ENCODE peak calls at places on chromosomes 13 and 19, in four cellular contexts. P is colonic mucosa, T is NB4, M is astrocyte of the spinal cord. Z is an unnamed sample.

GRCh38 chr13:29903524-29903923 is 53.1 kb upstream of the UBL3 start:
- DNase-seq in T (no peak), P (peak; percentile 62), M (no peak), Z (no peak)

GRCh38 chr19:44003461-44004134 is 841 bp downstream of the ZNF230 start:
- DNase-seq in M (peak; percentile 4), T (peak; percentile 66), P (peak; percentile 24), Z (no peak)

GRCh38 chr19:2983351-2984195 is 6.2 kb downstream of the TLE6 start:
- DNase-seq in T (peak; percentile 88), M (peak; percentile 84), P (peak; percentile 36), Z (no peak)

GRCh38 chr13:90552702-90553101 is 794.8 kb upstream of the MIR17HG start:
- DNase-seq in P (no peak), M (no peak), T (no peak), Z (no peak)

GRCh38 chr19:23762884-23763711 is 4.4 kb upstream of the ZNF681 start:
- DNase-seq in T (peak; percentile 68), P (peak; percentile 96), M (peak; percentile 57), Z (peak; percentile 60)

GRCh38 chr13:50685491-50685890 is 158.0 kb downstream of the DLEU7 start:
- DNase-seq in P (peak; percentile 50), T (no peak), M (peak; percentile 61), Z (peak; percentile 58)

GRCh38 chr13:39496487-39496998 is 106.5 kb downstream of the LHFPL6 start:
- DNase-seq in M (no peak), P (no peak), T (no peak), Z (no peak)

GRCh38 chr13:33204130-33204927 is 81.2 kb downstream of the STARD13 start:
- DNase-seq in M (peak; percentile 91), T (no peak), P (no peak), Z (peak; percentile 83)

GRCh38 chr19:39403331-39404312 is 3.0 kb upstream of the ZFP36 start:
- DNase-seq in T (peak; percentile 84), M (peak; percentile 99), P (peak; percentile 97), Z (peak; percentile 98)

DNA sequence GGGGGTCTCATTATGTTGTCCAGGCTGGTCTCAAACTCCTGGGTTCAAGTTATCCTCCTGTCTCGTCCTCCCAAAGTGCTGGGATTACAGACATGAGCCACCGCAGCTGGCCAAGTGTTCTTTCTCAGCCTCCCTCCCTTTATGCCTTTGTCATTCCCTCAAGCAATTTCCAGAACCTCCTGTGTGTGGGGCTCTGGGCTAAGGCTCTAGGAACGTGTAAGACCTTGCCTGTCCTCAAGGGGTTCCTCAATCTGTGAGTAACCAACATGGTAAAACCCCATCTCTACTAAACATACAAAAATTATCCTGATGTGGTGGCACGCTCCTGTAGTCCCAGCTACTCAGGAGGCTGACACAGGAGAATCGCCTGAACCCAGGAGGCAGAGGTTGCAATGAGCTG is 15.5 kb upstream of the SPACA4 start:
- DNase-seq in M (no peak), P (no peak), T (peak; percentile 81), Z (no peak)
- TF ChIP-seq CTCF in M (no peak), P (no peak), T (peak; percentile 65), Z (peak; percentile 35)

DNA sequence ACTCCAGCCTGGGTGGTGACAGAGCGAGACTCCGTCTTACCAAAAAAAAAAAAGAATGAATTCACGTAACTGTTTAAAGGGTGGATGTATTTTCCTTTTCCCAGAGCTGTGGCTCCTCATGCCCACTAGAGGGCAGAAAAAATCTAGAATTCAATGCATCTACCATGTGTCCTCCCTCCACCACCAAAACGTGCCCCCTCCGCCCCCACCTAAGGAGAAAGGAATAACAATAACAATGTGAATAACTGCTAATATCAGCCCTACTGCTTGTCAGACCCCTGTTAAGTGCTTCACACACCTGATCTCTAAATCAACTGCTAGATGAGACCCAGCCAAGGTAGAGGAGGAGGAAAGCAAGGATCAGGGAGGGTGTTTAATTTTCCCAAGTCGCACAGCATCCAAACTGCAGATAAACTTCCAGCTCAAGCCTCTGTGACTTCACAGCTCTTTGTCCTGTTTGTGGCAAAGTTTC is 20.2 kb upstream of the PNMA8B start:
- DNase-seq in P (no peak), M (peak; percentile 31), T (peak; percentile 80), Z (peak; percentile 26)
- TF ChIP-seq CTCF in P (peak; percentile 67), M (peak; percentile 78), T (peak; percentile 91), Z (peak; percentile 80)

GRCh38 chr19:4114181-4114580 is 9.7 kb downstream of the MAP2K2 start:
- DNase-seq in M (no peak), T (no peak), P (no peak), Z (no peak)

GRCh38 chr19:4113398-4114088 is 10.4 kb downstream of the MAP2K2 start:
- DNase-seq in T (no peak), M (no peak), P (no peak), Z (no peak)

GRCh38 chr19:4112367-4112766 is 11.6 kb downstream of the MAP2K2 start:
- DNase-seq in T (no peak), M (no peak), P (no peak), Z (no peak)

GRCh38 chr19:4115818-4116385 is 8.0 kb downstream of the MAP2K2 start:
- DNase-seq in T (no peak), M (no peak), P (no peak), Z (no peak)

DNA sequence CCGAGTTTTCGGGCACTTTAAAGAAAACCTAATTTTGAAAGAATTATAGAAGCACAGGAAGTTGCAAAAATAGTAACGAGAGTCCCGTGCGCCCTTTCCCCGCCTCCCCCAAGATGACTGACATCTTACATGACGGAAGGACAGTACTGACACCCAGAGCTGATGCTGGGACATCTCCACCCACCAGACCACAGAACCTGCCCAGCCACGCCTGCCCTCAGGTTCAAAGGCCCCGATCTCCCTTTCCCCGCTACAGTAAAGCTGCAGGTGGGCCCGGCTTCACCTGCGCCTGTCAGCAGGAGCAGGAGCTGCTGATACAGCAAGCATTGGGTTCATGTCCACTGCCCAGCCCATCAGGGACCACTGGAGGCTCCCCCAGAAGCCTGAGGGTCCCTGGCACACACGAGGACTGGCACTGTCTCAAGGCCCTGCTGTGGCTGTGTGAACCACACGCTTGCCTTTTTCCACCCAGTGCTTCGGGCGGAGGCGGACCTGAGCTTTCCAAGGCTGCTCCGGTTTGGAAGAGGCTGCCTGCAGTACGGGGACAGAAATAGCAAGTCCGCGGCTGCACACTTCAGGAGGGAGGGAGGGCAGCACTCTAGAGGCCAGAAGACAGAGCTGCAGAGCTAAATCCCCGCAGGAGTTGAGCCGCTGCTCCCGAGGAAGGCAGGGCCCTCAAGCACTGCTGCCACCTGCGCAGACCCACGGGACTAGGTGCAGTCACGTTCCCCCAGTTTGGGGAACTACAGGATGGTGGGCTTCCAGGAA is 8.7 kb downstream of the MAP2K2 start:
- DNase-seq in M (no peak), P (no peak), T (peak; percentile 32), Z (no peak)
- TF ChIP-seq CTCF in M (no peak), P (no peak), T (no peak), Z (no peak)

DNA sequence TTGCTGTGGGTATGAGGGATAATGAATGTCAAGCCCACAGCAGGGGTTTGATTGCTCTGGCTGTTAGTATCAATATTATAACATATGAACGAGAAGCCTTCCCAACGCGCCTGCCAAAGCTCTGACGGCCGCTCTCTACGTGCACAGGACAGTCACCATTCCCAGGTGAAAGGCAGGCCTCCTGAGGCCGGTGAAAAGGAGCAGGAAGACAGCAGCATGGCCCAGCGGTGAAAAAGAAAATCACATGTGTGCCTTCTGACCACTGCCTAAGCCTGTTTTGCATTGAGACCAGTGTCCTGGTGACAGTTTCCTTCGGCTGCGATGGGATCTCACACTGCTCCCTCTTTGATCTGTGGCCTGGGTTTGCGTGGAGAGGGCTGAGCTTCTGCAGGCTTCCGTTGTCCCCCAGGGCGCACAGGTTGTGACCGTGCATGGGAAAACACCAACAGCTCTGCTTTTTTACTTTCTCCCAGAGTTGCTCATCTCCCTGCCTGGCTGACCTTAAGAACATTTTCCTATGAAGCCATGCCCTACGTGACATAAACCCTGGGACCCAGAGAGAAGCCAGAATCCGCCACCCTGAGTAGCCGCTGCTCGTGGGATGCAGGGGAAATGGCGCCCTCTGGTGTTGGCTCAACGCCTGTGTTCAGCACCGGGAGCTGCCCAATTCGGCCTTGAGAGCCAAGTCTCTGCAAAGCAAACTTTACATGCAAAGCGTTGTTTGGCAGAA is 112.0 kb upstream of the GPR12 start:
- DNase-seq in M (no peak), P (peak; percentile 58), T (peak; percentile 80), Z (peak; percentile 21)
- TF ChIP-seq CTCF in M (peak; percentile 57), P (peak; percentile 58), T (peak; percentile 96), Z (peak; percentile 81)

DNA sequence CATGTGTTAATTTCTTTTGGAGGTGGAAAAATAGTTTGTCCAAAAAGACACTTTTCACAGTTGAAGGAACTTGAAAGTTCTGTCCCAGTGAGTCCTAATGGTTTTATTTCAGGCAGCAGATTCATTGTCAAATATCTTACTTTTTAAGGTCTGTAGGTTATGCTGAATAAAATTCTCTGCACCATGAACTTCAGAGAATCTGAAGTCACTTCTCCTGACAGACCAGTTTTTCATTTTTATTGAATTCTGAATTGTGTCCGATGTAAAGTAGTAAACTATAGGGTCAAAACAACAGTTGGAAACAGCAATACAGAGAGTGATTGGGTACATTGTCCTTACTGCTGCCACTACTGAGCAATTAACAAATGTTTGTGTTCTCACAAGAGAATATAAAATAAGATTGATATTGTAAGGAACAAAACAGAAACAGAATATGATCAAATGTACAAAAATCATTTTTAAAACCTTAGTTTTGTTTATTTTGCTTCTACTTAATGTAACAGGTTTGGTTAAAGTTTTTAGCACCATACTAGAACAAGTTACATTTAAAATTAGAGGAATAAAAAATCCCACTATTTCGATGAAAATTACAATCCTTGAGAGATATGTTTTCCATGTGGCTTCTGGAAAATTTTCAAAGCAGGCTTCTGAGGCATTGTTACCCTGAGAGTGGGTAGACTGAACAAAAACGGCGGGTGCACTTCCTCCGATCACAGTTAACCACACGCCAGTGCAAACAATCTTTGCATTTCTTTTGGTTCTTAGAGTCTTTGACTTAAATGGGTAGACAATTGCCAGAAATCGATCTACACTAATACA is 1.4 kb downstream of the LPAR6 start:
- DNase-seq in P (peak; percentile 33), T (peak; percentile 17), M (peak; percentile 43), Z (no peak)
- TF ChIP-seq CTCF in P (no peak), T (no peak), M (no peak), Z (no peak)

GRCh38 chr13:79227418-79227817 is 178.6 kb downstream of the RBM26 start:
- DNase-seq in T (no peak), M (no peak), P (no peak), Z (no peak)

GRCh38 chr13:79225487-79226232 is 180.4 kb downstream of the RBM26 start:
- DNase-seq in T (no peak), M (no peak), P (no peak), Z (no peak)

GRCh38 chr13:79228972-79229371 is 177.1 kb downstream of the RBM26 start:
- DNase-seq in T (no peak), P (no peak), M (no peak), Z (no peak)

GRCh38 chr13:79226250-79226649 is 179.8 kb downstream of the RBM26 start:
- DNase-seq in P (no peak), M (no peak), T (no peak), Z (no peak)

DNA sequence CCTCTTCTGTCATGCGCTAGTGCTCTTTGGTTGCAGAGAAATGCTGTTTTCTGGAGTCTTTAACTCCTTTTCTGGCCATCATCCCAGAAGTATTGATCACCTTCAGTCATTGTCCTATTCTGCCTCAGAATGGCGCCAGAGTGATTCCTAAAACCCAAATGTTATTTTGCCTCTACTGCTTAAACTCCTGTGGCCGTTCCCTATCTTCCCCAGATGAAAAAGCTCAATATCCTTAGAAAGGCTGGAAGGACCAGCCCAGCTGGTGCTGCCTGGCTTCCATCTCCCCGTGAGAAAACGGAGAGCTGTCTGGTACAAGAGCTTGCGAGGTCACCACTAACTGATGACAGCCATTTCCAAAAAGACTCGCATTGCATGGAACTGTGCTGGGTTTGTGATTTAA is 179.1 kb downstream of the RBM26 start:
- DNase-seq in P (no peak), M (no peak), T (no peak), Z (no peak)
- TF ChIP-seq CTCF in P (no peak), M (no peak), T (no peak), Z (no peak)

Z was measured in brain microvascular endothelial cell.